ENCODE peak calls at places on chromosomes 16 and 17, in four cellular contexts. C, E, S and D are unnamed samples.

GRCh38 chr16:75282811-75283281 is 31.4 kb upstream of the BCAR1 start:
- DNase-seq in E (no peak), C (no peak), S (no peak), D (no peak)

GRCh38 chr17:12256380-12256995 is 235.8 kb downstream of the MAP2K4 start:
- DNase-seq in S (no peak), C (peak), E (no peak), D (peak)

GRCh38 chr17:83068641-83069570 is 10.5 kb upstream of the METRNL start:
- DNase-seq in S (no peak), E (no peak), C (no peak), D (no peak)

GRCh38 chr16:77833906-77834599 is 45.7 kb downstream of the VAT1L start:
- DNase-seq in C (peak), S (no peak), E (no peak), D (no peak)

GRCh38 chr17:5100832-5101231 is 10.8 kb downstream of the ZNF232 start:
- DNase-seq in E (no peak), S (no peak), C (no peak), D (no peak)

GRCh38 chr17:6654816-6655731 is 3.5 kb downstream of the C17orf100 start:
- DNase-seq in C (peak), S (no peak), E (no peak), D (no peak)

GRCh38 chr16:72195609-72196008 is 23.7 kb upstream of the PMFBP1 start:
- DNase-seq in C (no peak), E (no peak), S (no peak), D (no peak)

GRCh38 chr17:7404737-7405412 is 978 bp upstream of the TMEM256 start:
- DNase-seq in E (no peak), C (peak), S (peak), D (peak)

GRCh38 chr16:88681084-88681680 is 5.1 kb downstream of the SNAI3 start:
- DNase-seq in E (no peak), S (no peak), C (no peak), D (no peak)
- TF ChIP-seq CTCF in E (peak), S (no peak), C (peak), D (no peak)

DNA sequence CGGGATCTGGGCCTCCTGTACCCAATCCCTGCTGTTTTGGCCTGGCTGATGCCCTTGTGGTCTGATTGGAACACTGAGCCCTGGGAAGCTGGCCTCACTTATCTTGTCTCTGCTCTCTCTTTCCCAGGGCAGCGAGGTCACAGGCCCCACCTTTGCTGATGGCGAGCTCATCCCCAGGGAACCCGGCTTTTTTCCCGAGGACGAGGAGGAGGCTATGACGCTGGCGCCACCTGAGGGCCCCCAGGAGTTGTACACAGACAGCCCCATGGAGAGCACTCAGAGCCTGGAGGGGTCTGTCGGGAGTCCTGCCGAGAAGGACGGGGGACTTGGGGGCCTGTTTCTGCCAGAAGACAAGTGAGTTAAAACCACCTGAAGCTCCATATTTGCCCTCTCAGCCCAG is 126.0 kb downstream of the RAB11FIP4 start:
- DNase-seq in S (no peak), C (no peak), E (no peak), D (no peak)
- TF ChIP-seq CTCF in S (no peak), C (peak), E (no peak), D (no peak)

DNA sequence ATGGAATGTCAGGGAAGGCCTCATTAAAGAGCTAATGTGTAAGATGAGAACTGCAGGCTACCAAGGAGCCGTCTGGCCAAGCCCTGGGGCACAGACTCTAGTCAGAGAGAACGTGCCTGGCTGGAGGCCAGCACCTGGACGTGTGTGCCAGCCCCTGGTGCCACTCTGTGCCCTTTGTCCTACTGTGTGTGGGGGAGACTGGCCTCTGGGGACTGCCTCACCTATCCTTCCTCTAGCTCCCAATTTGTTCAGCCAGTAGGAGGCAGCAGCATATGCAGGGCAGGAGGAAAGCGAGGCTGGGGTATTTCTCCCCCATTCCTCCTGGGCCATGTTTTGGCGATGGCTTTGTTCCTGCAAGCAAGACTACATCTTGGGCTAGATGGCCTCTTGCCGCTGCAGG is 37.1 kb downstream of the KNOP1 start:
- DNase-seq in S (no peak), E (no peak), C (no peak), D (no peak)
- TF ChIP-seq CTCF in S (no peak), E (no peak), C (no peak), D (no peak)

DNA sequence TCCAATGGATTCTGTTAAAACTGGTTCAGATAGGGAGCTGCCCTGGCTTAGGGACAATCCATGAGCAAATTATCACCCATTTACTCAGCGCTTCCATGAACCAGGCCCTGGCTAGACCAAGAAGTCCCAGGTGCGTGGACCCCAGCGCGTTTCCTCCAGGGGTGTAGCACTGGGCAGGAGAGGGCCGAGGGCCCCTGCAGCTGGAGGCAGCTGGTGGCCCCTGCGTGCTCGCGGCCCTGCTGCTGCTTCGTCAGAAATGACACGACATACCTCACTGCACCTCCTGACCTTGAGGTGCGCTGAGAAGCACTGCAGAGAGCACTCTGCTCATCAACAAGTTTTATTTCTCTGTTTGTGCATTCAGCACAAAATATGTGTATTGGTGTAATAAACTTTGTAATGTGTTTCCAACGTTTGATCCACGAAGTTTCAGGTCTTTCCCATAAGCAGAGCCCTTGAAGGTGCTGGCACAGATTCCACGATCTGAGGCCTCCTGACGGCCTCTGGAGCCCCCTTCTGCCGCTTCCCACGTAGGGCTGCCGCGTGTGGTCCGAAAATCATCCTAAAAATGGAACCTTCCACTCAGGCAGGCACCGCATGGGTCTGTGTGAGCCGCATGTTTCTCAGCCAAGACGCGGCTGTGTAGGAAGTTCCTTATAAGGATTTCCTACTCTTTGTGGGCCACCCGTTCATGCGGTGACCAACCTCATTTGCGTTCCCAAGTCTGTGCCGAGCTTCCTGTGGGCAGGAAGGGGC is 50.8 kb upstream of the ZCCHC14 start:
- DNase-seq in E (no peak), S (no peak), C (no peak), D (no peak)
- TF ChIP-seq CTCF in E (no peak), S (no peak), C (no peak), D (no peak)

GRCh38 chr16:85991425-85991824 is 92.5 kb downstream of the IRF8 start:
- DNase-seq in E (no peak), C (no peak), S (no peak), D (no peak)

GRCh38 chr16:85990861-85991301 is 91.9 kb downstream of the IRF8 start:
- DNase-seq in E (no peak), C (no peak), S (no peak), D (no peak)

GRCh38 chr16:85992779-85993178 is 93.8 kb downstream of the IRF8 start:
- DNase-seq in S (no peak), C (no peak), E (no peak), D (no peak)

GRCh38 chr16:85989863-85990643 is 91.1 kb downstream of the IRF8 start:
- DNase-seq in E (no peak), S (no peak), C (no peak), D (no peak)

DNA sequence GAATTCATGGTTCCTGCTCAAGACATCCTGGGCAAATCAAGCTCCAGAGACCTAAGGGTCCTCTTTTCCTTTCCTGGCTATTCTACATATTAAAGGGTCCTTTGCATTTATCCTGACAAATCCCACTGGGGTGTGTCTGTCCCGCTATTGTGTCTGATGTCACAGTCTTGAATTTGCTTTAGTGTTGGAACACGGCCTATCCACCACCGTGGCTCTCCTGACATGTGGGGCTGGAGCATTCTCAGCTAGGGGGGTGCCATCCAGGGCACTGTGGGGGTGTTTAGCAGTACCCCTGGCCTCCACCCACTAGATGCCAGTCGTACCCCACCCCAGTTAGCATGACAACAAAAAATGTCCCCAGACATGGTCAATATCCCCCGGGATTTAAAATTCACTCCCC is 92.9 kb downstream of the IRF8 start:
- DNase-seq in C (no peak), S (no peak), E (no peak), D (no peak)
- TF ChIP-seq CTCF in C (no peak), S (no peak), E (no peak), D (no peak)

DNA sequence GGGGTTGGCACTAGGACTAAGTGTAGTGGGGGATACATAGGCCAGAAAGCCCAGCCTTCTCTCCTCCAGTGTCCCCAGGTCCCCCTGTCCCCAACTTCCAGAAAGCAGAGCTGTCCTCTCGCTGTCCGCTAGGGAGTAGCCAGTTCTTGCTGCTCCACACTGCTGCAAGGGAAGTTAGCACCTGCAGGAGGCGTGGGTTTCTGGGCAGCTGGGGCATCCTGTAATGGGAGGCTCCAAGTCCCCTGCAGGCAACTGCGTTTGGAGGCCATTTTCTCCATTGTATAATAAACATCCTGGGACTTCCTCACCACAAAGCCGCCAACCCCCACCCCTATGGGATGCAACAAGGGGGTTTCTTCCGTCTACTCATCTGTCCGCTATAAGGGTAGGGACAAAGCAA is 1.7 kb downstream of the RPRML start:
- DNase-seq in C (peak), E (no peak), S (no peak), D (no peak)
- TF ChIP-seq CTCF in C (peak), E (no peak), S (no peak), D (no peak)

DNA sequence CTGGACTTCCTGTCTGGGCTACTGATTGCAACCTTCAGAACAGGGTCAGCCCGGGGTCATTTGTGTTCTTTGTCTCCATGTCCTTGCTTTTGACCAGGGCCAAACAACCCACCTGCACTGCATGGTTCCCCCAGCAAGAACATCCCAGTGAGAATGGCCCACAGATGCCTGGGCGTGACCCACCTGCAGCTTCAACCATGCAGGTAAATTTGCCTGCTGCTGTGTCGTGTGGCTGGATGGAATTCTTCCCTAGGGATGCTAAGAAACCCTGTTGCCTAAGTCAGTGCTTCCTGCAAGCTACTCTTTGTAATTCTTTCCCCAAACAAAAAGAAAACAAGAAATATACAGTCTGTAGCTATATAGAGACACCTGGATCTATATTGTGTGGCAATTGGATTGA is 12.5 kb downstream of the CDH13 start:
- DNase-seq in E (no peak), S (no peak), C (no peak), D (no peak)
- TF ChIP-seq CTCF in E (no peak), S (no peak), C (no peak), D (no peak)

GRCh38 chr16:4379001-4379688 is 7.5 kb downstream of the VASN start:
- DNase-seq in E (no peak), S (no peak), C (no peak), D (no peak)

GRCh38 chr16:4376126-4376819 is 4.6 kb downstream of the VASN start:
- DNase-seq in C (peak), E (no peak), S (peak), D (peak)

GRCh38 chr16:4378202-4378666 is 6.6 kb downstream of the VASN start:
- DNase-seq in E (no peak), S (peak), C (no peak), D (no peak)

GRCh38 chr16:4376820-4377572 is 5.3 kb downstream of the VASN start:
- DNase-seq in E (no peak), C (no peak), S (no peak), D (peak)

GRCh38 chr16:4377573-4378146 is 6.0 kb downstream of the VASN start:
- DNase-seq in S (no peak), E (no peak), C (no peak), D (no peak)
- TF ChIP-seq CTCF in S (no peak), E (no peak), C (no peak), D (no peak)

GRCh38 chr16:85329999-85330693 is 217.9 kb upstream of the CIBAR2 start:
- DNase-seq in S (no peak), C (no peak), E (no peak), D (no peak)

GRCh38 chr16:85327731-85328664 is 215.7 kb upstream of the CIBAR2 start:
- DNase-seq in S (no peak), C (peak), E (no peak), D (no peak)

GRCh38 chr16:85326794-85327181 is 214.5 kb upstream of the CIBAR2 start:
- DNase-seq in S (no peak), C (no peak), E (no peak), D (no peak)

GRCh38 chr16:85329059-85329812 is 217.0 kb upstream of the CIBAR2 start:
- DNase-seq in C (no peak), S (no peak), E (no peak), D (no peak)

DNA sequence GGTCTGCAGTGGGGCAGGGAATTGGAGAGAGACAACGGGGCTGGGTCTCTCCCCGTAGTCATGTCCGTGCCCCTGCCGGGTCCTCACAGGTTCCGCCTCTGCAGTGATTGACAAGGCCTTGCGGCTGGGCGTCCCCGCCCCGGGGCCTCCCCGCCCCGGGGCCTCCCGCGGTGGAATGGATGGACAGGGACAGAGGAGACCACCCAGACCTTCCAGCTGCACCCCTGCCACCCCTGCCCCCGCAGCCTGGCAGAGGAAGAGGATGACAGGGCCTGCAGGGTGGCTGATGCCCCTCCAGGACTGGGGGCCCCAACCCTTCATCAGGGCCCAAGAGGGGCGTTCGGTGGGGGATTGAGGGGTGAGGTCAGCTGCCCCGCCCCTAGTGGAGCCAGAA is 216.4 kb upstream of the CIBAR2 start:
- DNase-seq in E (no peak), S (no peak), C (no peak), D (no peak)
- TF ChIP-seq CTCF in E (no peak), S (no peak), C (no peak), D (no peak)